ENCODE peak calls at places on chromosomes 1 and 21, in six cellular contexts. One of them, this sample, is unnamed.

GRCh38 chr1:19257178-19257914 is 5.7 kb downstream of the MRTO4 start:
- DNase-seq in retina: no peak
- DNase-seq in Jurkat, Clone E6-1: no peak
- DNase-seq in HuH-7.5: no peak
- DNase-seq in left ventricle myocardium superior: peak
- DNase-seq in neural crest cell: no peak
- DNase-seq in this sample: no peak

GRCh38 chr1:92478393-92478792 is 8.3 kb downstream of the GFI1 start:
- DNase-seq in retina: no peak
- DNase-seq in Jurkat, Clone E6-1: no peak
- DNase-seq in HuH-7.5: no peak
- DNase-seq in left ventricle myocardium superior: no peak
- DNase-seq in neural crest cell: no peak
- DNase-seq in this sample: no peak

GRCh38 chr21:30463713-30464112 is 16.5 kb downstream of the KRTAP19-1 start:
- DNase-seq in retina: no peak
- DNase-seq in Jurkat, Clone E6-1: peak
- DNase-seq in HuH-7.5: no peak
- DNase-seq in left ventricle myocardium superior: no peak
- DNase-seq in neural crest cell: no peak
- DNase-seq in this sample: no peak

GRCh38 chr1:114105401-114105979 is 48.2 kb downstream of the SYT6 start:
- DNase-seq in retina: peak
- DNase-seq in Jurkat, Clone E6-1: no peak
- DNase-seq in HuH-7.5: no peak
- DNase-seq in left ventricle myocardium superior: no peak
- DNase-seq in neural crest cell: no peak
- DNase-seq in this sample: no peak

GRCh38 chr1:95046359-95046758 is 26.4 kb downstream of the ALG14 start:
- DNase-seq in retina: no peak
- DNase-seq in Jurkat, Clone E6-1: no peak
- DNase-seq in HuH-7.5: no peak
- DNase-seq in left ventricle myocardium superior: no peak
- DNase-seq in neural crest cell: no peak
- DNase-seq in this sample: no peak

GRCh38 chr1:2554621-2555387 is 1.4 kb upstream of the TNFRSF14 start:
- DNase-seq in retina: no peak
- DNase-seq in Jurkat, Clone E6-1: peak
- DNase-seq in HuH-7.5: no peak
- DNase-seq in left ventricle myocardium superior: peak
- DNase-seq in neural crest cell: no peak
- DNase-seq in this sample: no peak

GRCh38 chr1:30259631-30260030 is 463.8 kb downstream of the MATN1 start:
- DNase-seq in retina: no peak
- DNase-seq in Jurkat, Clone E6-1: no peak
- DNase-seq in HuH-7.5: no peak
- DNase-seq in left ventricle myocardium superior: no peak
- DNase-seq in neural crest cell: no peak
- DNase-seq in this sample: no peak

GRCh38 chr1:45272943-45273342 is 53.8 kb upstream of the HPDL start:
- DNase-seq in retina: no peak
- DNase-seq in Jurkat, Clone E6-1: no peak
- DNase-seq in HuH-7.5: no peak
- DNase-seq in left ventricle myocardium superior: no peak
- DNase-seq in neural crest cell: no peak
- DNase-seq in this sample: no peak

GRCh38 chr1:66788231-66788939 is 12.7 kb downstream of the INSL5 start:
- DNase-seq in retina: no peak
- DNase-seq in Jurkat, Clone E6-1: no peak
- DNase-seq in HuH-7.5: no peak
- DNase-seq in left ventricle myocardium superior: no peak
- DNase-seq in neural crest cell: no peak
- DNase-seq in this sample: no peak

GRCh38 chr1:153526132-153526543 is 9.7 kb downstream of the S100A6 start:
- DNase-seq in retina: no peak
- DNase-seq in Jurkat, Clone E6-1: no peak
- DNase-seq in HuH-7.5: no peak
- DNase-seq in left ventricle myocardium superior: no peak
- DNase-seq in neural crest cell: no peak
- DNase-seq in this sample: no peak

GRCh38 chr1:150810958-150811676 is 3.1 kb upstream of the CTSK start:
- DNase-seq in retina: no peak
- DNase-seq in Jurkat, Clone E6-1: no peak
- DNase-seq in HuH-7.5: peak
- DNase-seq in left ventricle myocardium superior: no peak
- DNase-seq in neural crest cell: no peak
- DNase-seq in this sample: no peak

GRCh38 chr1:11523261-11523660 is 44.3 kb downstream of the DISP3 start:
- DNase-seq in retina: no peak
- DNase-seq in Jurkat, Clone E6-1: no peak
- DNase-seq in HuH-7.5: no peak
- DNase-seq in left ventricle myocardium superior: no peak
- DNase-seq in neural crest cell: no peak
- DNase-seq in this sample: no peak

GRCh38 chr1:16026723-16027484 is 5.1 kb downstream of the CLCNKA start:
- DNase-seq in retina: no peak
- DNase-seq in Jurkat, Clone E6-1: no peak
- DNase-seq in HuH-7.5: no peak
- DNase-seq in left ventricle myocardium superior: no peak
- DNase-seq in neural crest cell: peak
- DNase-seq in this sample: no peak

GRCh38 chr21:44802396-44803153 is 955 bp upstream of the UBE2G2 start:
- DNase-seq in retina: peak
- DNase-seq in Jurkat, Clone E6-1: no peak
- DNase-seq in HuH-7.5: no peak
- DNase-seq in left ventricle myocardium superior: no peak
- DNase-seq in neural crest cell: no peak
- DNase-seq in this sample: no peak

GRCh38 chr1:19042675-19043578 is 86.5 kb upstream of the IFFO2 start:
- DNase-seq in retina: no peak
- DNase-seq in Jurkat, Clone E6-1: no peak
- DNase-seq in HuH-7.5: no peak
- DNase-seq in left ventricle myocardium superior: no peak
- DNase-seq in neural crest cell: no peak
- DNase-seq in this sample: no peak

GRCh38 chr1:113195115-113195845 is 122.3 kb downstream of the LRIG2 start:
- DNase-seq in retina: peak
- DNase-seq in Jurkat, Clone E6-1: no peak
- DNase-seq in HuH-7.5: no peak
- DNase-seq in left ventricle myocardium superior: no peak
- DNase-seq in neural crest cell: no peak
- DNase-seq in this sample: no peak

GRCh38 chr21:44006017-44006624 is 6.0 kb upstream of the TRAPPC10 start:
- DNase-seq in retina: no peak
- DNase-seq in Jurkat, Clone E6-1: no peak
- DNase-seq in HuH-7.5: no peak
- DNase-seq in left ventricle myocardium superior: peak
- DNase-seq in neural crest cell: no peak
- DNase-seq in this sample: no peak

GRCh38 chr1:53628286-53628955 is 110.5 kb downstream of the GLIS1 start:
- DNase-seq in retina: no peak
- DNase-seq in Jurkat, Clone E6-1: no peak
- DNase-seq in HuH-7.5: no peak
- DNase-seq in left ventricle myocardium superior: no peak
- DNase-seq in neural crest cell: no peak
- DNase-seq in this sample: no peak

GRCh38 chr1:151513626-151514101 is 2.5 kb downstream of the CGN start:
- DNase-seq in retina: no peak
- DNase-seq in Jurkat, Clone E6-1: no peak
- DNase-seq in HuH-7.5: peak
- DNase-seq in left ventricle myocardium superior: no peak
- DNase-seq in neural crest cell: no peak
- DNase-seq in this sample: no peak

GRCh38 chr1:14924012-14924452 is 229.5 kb upstream of the TMEM51 start:
- DNase-seq in retina: no peak
- DNase-seq in Jurkat, Clone E6-1: no peak
- DNase-seq in HuH-7.5: peak
- DNase-seq in left ventricle myocardium superior: peak
- DNase-seq in neural crest cell: peak
- DNase-seq in this sample: no peak

GRCh38 chr1:201877877-201878339 is 10.8 kb upstream of the SHISA4 start:
- DNase-seq in retina: no peak
- DNase-seq in Jurkat, Clone E6-1: peak
- DNase-seq in HuH-7.5: no peak
- DNase-seq in left ventricle myocardium superior: peak
- DNase-seq in neural crest cell: no peak
- DNase-seq in this sample: no peak

GRCh38 chr1:233406994-233407631 is 79.6 kb downstream of the MAP3K21 start:
- DNase-seq in retina: no peak
- DNase-seq in Jurkat, Clone E6-1: no peak
- DNase-seq in HuH-7.5: no peak
- DNase-seq in left ventricle myocardium superior: no peak
- DNase-seq in neural crest cell: no peak
- DNase-seq in this sample: no peak